ENCODE peak calls at places on chromosomes 13 and 19, in four cellular contexts. O is DMS79; D is activated CD4-positive, alpha-beta T cell treated with anti-CD3 and anti-CD28 coated beads, Interleukin-2, amount 10 ng/mL, durations not matched to agents 24 days and 14 days; L is NCI-H1105 treated with DMSO at 0.1 percent for 48 hours. Q is an unnamed sample.

GRCh38 chr13:38590230-38590629 is 96.6 kb upstream of the FREM2 start:
- DNase-seq in O (no peak), D (no peak), L (no peak), Q (no peak)

GRCh38 chr19:15418112-15418587 is 638 bp downstream of the AKAP8L start:
- DNase-seq in O (no peak), D (no peak), L (peak; percentile 51), Q (peak; percentile 9)

GRCh38 chr13:67048793-67049150 is 181.4 kb downstream of the PCDH9 start:
- DNase-seq in O (no peak), D (no peak), L (no peak), Q (no peak)

GRCh38 chr13:40060318-40061007 is 405.0 kb downstream of the COG6 start:
- DNase-seq in O (peak; percentile 47), D (peak; percentile 53), L (peak; percentile 83), Q (no peak)

GRCh38 chr13:52845334-52845761 is 3.1 kb downstream of the PCDH8 start:
- DNase-seq in O (no peak), D (no peak), L (peak; percentile 48), Q (no peak)

GRCh38 chr19:16899566-16900075 is 10.8 kb downstream of the F2RL3 start:
- DNase-seq in O (no peak), D (peak; percentile 80), L (no peak), Q (no peak)

GRCh38 chr19:44587863-44588752 is 25.3 kb upstream of the IGSF23 start:
- DNase-seq in O (no peak), D (no peak), L (no peak), Q (peak; percentile 99)

GRCh38 chr19:12782424-12783225 is 7.3 kb upstream of the HOOK2 start:
- DNase-seq in O (peak; percentile 74), D (peak; percentile 97), L (peak; percentile 67), Q (no peak)

GRCh38 chr19:18612772-18613588 is at the start of gene TMEM59L:
- DNase-seq in O (no peak), D (peak; percentile 85), L (peak; percentile 26), Q (no peak)

GRCh38 chr19:50368649-50369570 is 3.5 kb upstream of the NAPSA start:
- DNase-seq in O (peak; percentile 67), D (peak; percentile 94), L (peak; percentile 67), Q (peak; percentile 81)

GRCh38 chr13:26021956-26022355 is 29.9 kb downstream of the SHISA2 start:
- DNase-seq in O (no peak), D (no peak), L (no peak), Q (no peak)

GRCh38 chr13:113918981-113919646 is 54.8 kb downstream of the C13orf46 start:
- DNase-seq in O (no peak), D (no peak), L (no peak), Q (no peak)

GRCh38 chr13:84118845-84119409 is 236.7 kb upstream of the SLITRK1 start:
- DNase-seq in O (no peak), D (no peak), L (no peak), Q (no peak)

GRCh38 chr13:23856008-23856750 is 33.0 kb downstream of the MIPEP start:
- DNase-seq in O (no peak), D (no peak), L (no peak), Q (no peak)